ENCODE peak calls at places on chromosomes 12 and 14, in ten cellular contexts. R is HuH-7.5; G is HFF-Myc; Y is astrocyte of the cerebellum; F is stimulated activated CD4-positive, alpha-beta T cell treated with anti-CD3 and anti-CD28 coated beads, Interleukin-2, amount 100 ng/mL, for 24 hours; N is mesothelial cell of epicardium; J is amniotic epithelial cell; W is HepG2; I is left ventricle myocardium inferior; S is mucosa of descending colon. D is an unnamed sample.

GRCh38 chr14:91354979-91355685 is 62.5 kb downstream of the CCDC88C start:
- DNase-seq in R (no peak), G (no peak), Y (no peak), F (peak), N (no peak), J (no peak), W (no peak), I (no peak), S (peak), D (no peak)

GRCh38 chr12:49389092-49389703 is 21.9 kb downstream of the SPATS2 start:
- DNase-seq in R (no peak), G (no peak), Y (no peak), F (peak), N (no peak), J (peak), W (no peak), I (peak), S (peak), D (no peak)

GRCh38 chr12:128578045-128578444 is 245.7 kb downstream of the SLC15A4 start:
- DNase-seq in R (no peak), G (no peak), Y (no peak), F (no peak), N (no peak), J (no peak), W (no peak), I (no peak), S (no peak), D (no peak)

GRCh38 chr12:78746001-78746400 is 118.6 kb upstream of the SYT1 start:
- DNase-seq in R (no peak), G (no peak), Y (no peak), F (no peak), N (no peak), J (no peak), W (no peak), I (no peak), S (no peak), D (no peak)

GRCh38 chr12:111598637-111599458 is at the start of gene ATXN2:
- DNase-seq in R (peak), G (no peak), Y (no peak), F (peak), N (peak), J (peak), W (no peak), I (peak), S (no peak), D (peak)

GRCh38 chr12:54229624-54230212 is 40.9 kb upstream of the SMUG1 start:
- DNase-seq in R (no peak), G (peak), Y (peak), F (no peak), N (no peak), J (peak), W (no peak), I (no peak), S (no peak), D (no peak)

GRCh38 chr14:21003788-21004346 is 4.8 kb downstream of the SLC39A2 start:
- DNase-seq in R (no peak), G (no peak), Y (no peak), F (no peak), N (no peak), J (no peak), W (no peak), I (peak), S (no peak), D (no peak)

GRCh38 chr14:99589651-99590530 is 14.1 kb downstream of the CCDC85C start:
- DNase-seq in R (no peak), G (no peak), Y (no peak), F (no peak), N (no peak), J (no peak), W (no peak), I (no peak), S (no peak), D (no peak)

GRCh38 chr12:89138048-89138852 is 214.1 kb downstream of the DUSP6 start:
- DNase-seq in R (no peak), G (no peak), Y (no peak), F (no peak), N (no peak), J (no peak), W (no peak), I (no peak), S (no peak), D (no peak)

GRCh38 chr12:70812124-70812523 is 108.4 kb downstream of the PTPRR start:
- DNase-seq in R (no peak), G (no peak), Y (no peak), F (no peak), N (no peak), J (no peak), W (no peak), I (no peak), S (peak), D (no peak)

GRCh38 chr14:58832010-58832409 is 194.2 kb downstream of the DACT1 start:
- DNase-seq in R (no peak), G (no peak), Y (no peak), F (no peak), N (no peak), J (no peak), W (no peak), I (no peak), S (no peak), D (peak)

D was measured in T47D.